ENCODE peak calls at places on chromosomes 2 and 18, in ten cellular contexts. Z is stimulated activated CD4-positive, alpha-beta T cell treated with anti-CD3 and anti-CD28 coated beads, Interleukin-1b, Interleukin-23, amount 100 ng/mL, for 24 hours; B is neural crest cell; G is cardiac fibroblast; Y is HuH-7; P is GM23248; M is NT2/D1; K is bronchial epithelial cell; O is coronary artery; S is fibroblast of pulmonary artery. X is an unnamed sample.

GRCh38 chr2:232438951-232439757 is 16.8 kb upstream of the ALPI start:
- DNase-seq in Z (no peak), K (no peak), O (peak; percentile 66), B (no peak), G (peak; percentile 27), P (no peak), M (no peak), Y (no peak), S (no peak), X (no peak)

GRCh38 chr2:136874258-136874657 is 108.9 kb downstream of the THSD7B start:
- DNase-seq in O (no peak), Z (no peak), M (peak; percentile 20), B (no peak), K (no peak), P (peak; percentile 47), G (peak; percentile 38), Y (peak; percentile 1), S (peak; percentile 0), X (no peak)

GRCh38 chr2:225328192-225328591 is 71.3 kb upstream of the NYAP2 start:
- DNase-seq in P (no peak), Y (no peak), B (no peak), Z (no peak), G (peak; percentile 21), O (no peak), K (peak; percentile 15), M (no peak), S (peak; percentile 3), X (no peak)

GRCh38 chr18:40902436-40902835 is 1052.6 kb upstream of the PIK3C3 start:
- DNase-seq in Z (no peak), G (peak; percentile 21), B (no peak), O (no peak), P (no peak), Y (no peak), M (no peak), S (no peak), K (peak; percentile 29), X (no peak)

GRCh38 chr2:31778153-31778552 is 197.4 kb upstream of the SRD5A2 start:
- DNase-seq in P (no peak), Z (no peak), O (no peak), M (no peak), B (no peak), G (no peak), S (no peak), K (no peak), Y (no peak), X (no peak)

GRCh38 chr18:73408434-73408833 is 540.6 kb upstream of the NETO1 start:
- DNase-seq in M (no peak), S (peak; percentile 18), B (no peak), K (no peak), Y (no peak), P (no peak), Z (no peak), O (no peak), G (peak; percentile 55), X (no peak)

GRCh38 chr18:8987250-8987649 is 115.2 kb upstream of the NDUFV2 start:
- DNase-seq in S (peak; percentile 66), B (no peak), M (no peak), P (peak; percentile 86), O (no peak), G (peak; percentile 59), Y (no peak), K (peak; percentile 84), Z (no peak), X (peak; percentile 34)

GRCh38 chr2:163266772-163267171 is 428.2 kb upstream of the KCNH7 start:
- DNase-seq in M (no peak), Y (no peak), K (peak; percentile 99), B (no peak), S (peak; percentile 92), P (peak; percentile 94), G (peak; percentile 97), Z (no peak), O (no peak), X (no peak)

GRCh38 chr2:196275646-196276352 is 104.4 kb upstream of the STK17B start:
- DNase-seq in G (peak; percentile 77), Z (no peak), O (no peak), P (peak; percentile 88), M (no peak), S (no peak), Y (peak; percentile 21), K (no peak), B (no peak), X (peak; percentile 67)

GRCh38 chr2:75464348-75464946 is 96.3 kb downstream of the EVA1A start:
- DNase-seq in K (peak; percentile 43), B (no peak), P (peak; percentile 58), S (peak; percentile 61), O (no peak), Z (no peak), G (peak; percentile 62), M (no peak), Y (no peak), X (peak; percentile 64)

GRCh38 chr2:144401036-144401435 is 118.9 kb downstream of the ZEB2 start:
- DNase-seq in B (no peak), P (no peak), O (no peak), G (no peak), S (no peak), Y (no peak), Z (no peak), K (no peak), M (no peak), X (no peak)

GRCh38 chr18:51021226-51021965 is 8.6 kb upstream of the SMAD4 start:
- DNase-seq in B (no peak), Z (no peak), G (no peak), Y (no peak), M (no peak), K (no peak), S (no peak), P (no peak), O (no peak), X (no peak)

GRCh38 chr2:125471963-125472362 is 1184.0 kb upstream of the GYPC start:
- DNase-seq in Z (no peak), B (peak; percentile 43), S (peak; percentile 3), P (peak; percentile 5), Y (peak; percentile 44), O (no peak), G (peak; percentile 0), K (peak; percentile 4), M (peak; percentile 30), X (no peak)

GRCh38 chr2:63544017-63544627 is 44.2 kb downstream of the WDPCP start:
- DNase-seq in P (peak; percentile 43), G (peak; percentile 39), O (no peak), Z (no peak), M (no peak), S (peak; percentile 30), Y (peak; percentile 27), K (peak; percentile 30), B (no peak), X (peak; percentile 36)

GRCh38 chr2:190354003-190354690 is 10.8 kb downstream of the INPP1 start:
- DNase-seq in Z (no peak), O (no peak), K (no peak), Y (no peak), G (no peak), P (peak; percentile 23), S (no peak), M (no peak), B (no peak), X (no peak)

GRCh38 chr2:131038258-131039100 is 54.8 kb downstream of the FAM168B start:
- DNase-seq in B (no peak), S (no peak), O (no peak), G (no peak), K (no peak), M (no peak), Y (no peak), P (no peak), Z (no peak), X (no peak)

GRCh38 chr2:3517948-3518495 is 1.3 kb downstream of the ADI1 start:
- DNase-seq in Z (no peak), B (no peak), Y (no peak), O (no peak), M (no peak), S (no peak), G (no peak), K (peak; percentile 15), P (no peak), X (no peak)

GRCh38 chr18:24322594-24323136 is 75.0 kb downstream of the OSBPL1A start:
- DNase-seq in K (no peak), O (no peak), P (peak; percentile 59), B (no peak), Z (no peak), M (no peak), S (peak; percentile 65), Y (no peak), G (peak; percentile 51), X (peak; percentile 24)

GRCh38 chr2:23524261-23524706 is 139.3 kb downstream of the KLHL29 start:
- DNase-seq in B (no peak), G (peak; percentile 11), M (no peak), Z (no peak), S (peak; percentile 28), K (peak; percentile 47), Y (no peak), O (no peak), P (peak; percentile 94), X (no peak)

GRCh38 chr2:163613155-163613554 is 122.7 kb downstream of the FIGN start:
- DNase-seq in S (no peak), B (no peak), G (no peak), Z (no peak), K (no peak), M (no peak), Y (no peak), O (no peak), P (no peak), X (no peak)

GRCh38 chr2:173354073-173354600 is 535 bp upstream of the CDCA7 start:
- DNase-seq in Z (no peak), K (peak; percentile 15), O (no peak), B (no peak), P (peak; percentile 16), G (peak; percentile 27), S (no peak), M (peak; percentile 65), Y (peak; percentile 80), X (no peak)

GRCh38 chr2:145408980-145409379 is 889.1 kb upstream of the ZEB2 start:
- DNase-seq in O (no peak), B (no peak), P (no peak), Z (no peak), Y (no peak), G (peak; percentile 16), M (no peak), K (peak; percentile 15), S (peak; percentile 18), X (no peak)

GRCh38 chr18:77133051-77133919 is 702 bp upstream of the MBP start:
- DNase-seq in S (no peak), Z (no peak), M (no peak), G (no peak), Y (no peak), K (no peak), O (peak; percentile 77), P (no peak), B (no peak), X (no peak)

GRCh38 chr2:119827866-119828507 is 68.3 kb downstream of the PTPN4 start:
- DNase-seq in G (peak; percentile 52), O (no peak), Z (no peak), Y (no peak), K (peak; percentile 30), M (no peak), B (no peak), P (peak; percentile 15), S (peak; percentile 24), X (peak; percentile 63)

GRCh38 chr2:241496904-241497877 is 11.2 kb downstream of the STK25 start:
- DNase-seq in G (no peak), Y (no peak), K (no peak), M (no peak), S (no peak), O (no peak), P (no peak), B (no peak), Z (no peak), X (no peak)

X was measured in lung microvascular endothelial cell.